ENCODE peak calls at places on chromosomes 16 and 17, in five cellular contexts. C is A549, A is IMR-90, O is esophagus squamous epithelium, S is GM12891. X is an unnamed sample.

GRCh38 chr16:87254734-87255133 is 62.5 kb downstream of the C16orf95 start:
- DNase-seq in C (no peak), A (no peak), O (no peak), S (no peak), X (no peak)

GRCh38 chr16:17194190-17194780 is 276.5 kb downstream of the XYLT1 start:
- DNase-seq in C (peak), A (peak), O (no peak), S (peak), X (no peak)

GRCh38 chr16:49674255-49674980 is 181.5 kb downstream of the ZNF423 start:
- DNase-seq in C (peak), A (no peak), O (no peak), S (no peak), X (no peak)

GRCh38 chr17:42541041-42541833 is 5.2 kb downstream of the NAGLU start:
- DNase-seq in C (no peak), A (no peak), O (no peak), S (no peak), X (no peak)

GRCh38 chr16:19419691-19420060 is 2.0 kb downstream of the TMC5 start:
- DNase-seq in C (peak), A (peak), O (no peak), S (no peak), X (no peak)

GRCh38 chr17:31074772-31075538 is 19.8 kb upstream of the NF1 start:
- DNase-seq in C (peak), A (peak), O (no peak), S (no peak), X (no peak)

GRCh38 chr17:61157246-61157887 is 242.3 kb upstream of the TBX2 start:
- DNase-seq in C (peak), A (peak), O (no peak), S (no peak), X (no peak)

GRCh38 chr17:58960068-58960467 is 146.6 kb downstream of the TRIM37 start:
- DNase-seq in C (peak), A (peak), O (no peak), S (no peak), X (no peak)

GRCh38 chr17:41004397-41004796 is 4.5 kb downstream of the KRTAP3-1 start:
- DNase-seq in C (no peak), A (no peak), O (no peak), S (no peak), X (no peak)

GRCh38 chr17:13727441-13728171 is 125.9 kb upstream of the HS3ST3A1 start:
- DNase-seq in C (no peak), A (peak), O (no peak), S (no peak), X (no peak)

DNA sequence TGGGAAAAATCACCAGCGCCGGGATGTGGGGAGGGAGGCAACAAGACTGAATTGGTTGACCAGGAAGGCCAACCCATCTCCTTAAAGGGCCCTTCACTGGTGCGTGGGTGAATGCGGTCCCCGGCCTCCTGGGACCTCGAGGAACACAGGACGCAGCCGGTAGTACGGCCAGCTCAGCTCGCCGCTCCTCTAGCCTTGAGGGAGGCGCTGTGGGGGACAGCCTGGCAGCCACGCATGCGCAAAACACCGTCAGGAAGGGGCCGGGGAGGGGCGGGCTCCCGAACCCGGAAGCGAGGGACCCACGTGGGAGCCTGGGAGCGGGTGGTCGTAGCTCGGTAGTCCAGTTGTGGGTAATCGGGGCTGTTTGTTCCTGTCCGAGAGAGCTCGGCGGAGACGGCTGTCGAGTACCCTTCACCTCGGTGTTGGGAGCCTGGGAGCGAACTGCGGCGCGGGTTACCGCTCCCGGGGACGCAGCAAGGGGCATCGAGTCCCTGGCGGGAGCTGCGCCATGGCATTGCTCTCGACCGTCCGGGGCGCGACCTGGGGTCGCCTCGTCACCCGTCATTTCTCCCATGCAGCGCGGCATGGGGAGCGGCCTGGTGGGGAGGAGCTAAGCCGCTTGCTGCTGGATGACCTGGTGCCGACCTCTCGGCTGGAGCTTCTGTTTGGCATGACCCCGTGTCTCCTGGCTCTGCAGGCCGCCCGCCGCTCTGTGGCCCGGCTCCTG is at the start of gene MRM1:
- DNase-seq in C (peak), A (peak), O (peak), S (peak), X (peak)
- TF ChIP-seq POLR2A in C (peak), A (peak), O (no peak), S (peak), X (peak)

GRCh38 chr17:55612691-55613141 is 101.5 kb upstream of the SMIM36 start:
- DNase-seq in C (no peak), A (peak), O (no peak), S (no peak), X (no peak)

GRCh38 chr17:55605705-55606104 is 94.5 kb upstream of the SMIM36 start:
- DNase-seq in C (no peak), A (no peak), O (no peak), S (no peak), X (no peak)

GRCh38 chr17:55606431-55606830 is 95.2 kb upstream of the SMIM36 start:
- DNase-seq in C (no peak), A (no peak), O (no peak), S (no peak), X (no peak)

GRCh38 chr17:55609737-55610201 is 98.5 kb upstream of the SMIM36 start:
- DNase-seq in C (no peak), A (peak), O (no peak), S (no peak), X (no peak)

GRCh38 chr17:55607736-55608341 is 96.6 kb upstream of the SMIM36 start:
- DNase-seq in C (peak), A (peak), O (no peak), S (no peak), X (no peak)
- TF ChIP-seq POLR2A in C (no peak), A (no peak), O (no peak), S (no peak), X (no peak)

GRCh38 chr16:11580451-11581086 is 6.2 kb downstream of the LITAF start:
- DNase-seq in C (no peak), A (no peak), O (no peak), S (no peak), X (no peak)
- TF ChIP-seq POLR2A in C (no peak), A (no peak), O (no peak), S (no peak), X (no peak)

GRCh38 chr17:48107137-48108055 is at the start of gene SNX11:
- DNase-seq in C (peak), A (peak), O (peak), S (peak), X (peak)
- TF ChIP-seq POLR2A in C (peak), A (peak), O (no peak), S (peak), X (no peak)

GRCh38 chr16:85662976-85663830 is 25.6 kb downstream of the GINS2 start:
- DNase-seq in C (no peak), A (no peak), O (no peak), S (no peak), X (no peak)

GRCh38 chr16:85659805-85660511 is 28.8 kb downstream of the GINS2 start:
- DNase-seq in C (peak), A (peak), O (no peak), S (peak), X (no peak)

GRCh38 chr16:85663891-85664321 is 24.8 kb downstream of the GINS2 start:
- DNase-seq in C (no peak), A (peak), O (no peak), S (no peak), X (no peak)

GRCh38 chr16:85661131-85662035 is 27.4 kb downstream of the GINS2 start:
- DNase-seq in C (no peak), A (no peak), O (no peak), S (peak), X (no peak)

GRCh38 chr16:85662036-85662812 is 26.5 kb downstream of the GINS2 start:
- DNase-seq in C (no peak), A (no peak), O (no peak), S (no peak), X (no peak)
- TF ChIP-seq POLR2A in C (no peak), A (no peak), O (no peak), S (no peak), X (no peak)

X was measured in esophagus muscularis mucosa.